ENCODE peak calls at places on chromosomes 6 and 20, in seven cellular contexts. I is HEK293T, P is mucosa of descending colon, A is GM04503, X is PC-3, T is COR-L47, G is T-helper 1 cell. R is an unnamed sample.
A peak's percentile ranks its signal among the peaks of the same experiment; 100 is the strongest.

GRCh38 chr20:44938637-44939036 is 21.6 kb downstream of the TOMM34 start:
- DNase-seq in I (no peak), P (no peak), A (no peak), X (no peak), T (no peak), G (no peak), R (no peak)

GRCh38 chr20:58307270-58307669 is 2.2 kb upstream of the RAB22A start:
- DNase-seq in I (no peak), P (no peak), A (no peak), X (no peak), T (no peak), G (no peak), R (no peak)

GRCh38 chr6:33061987-33062386 is 11.5 kb downstream of the HLA-DPA1 start:
- DNase-seq in I (no peak), P (no peak), A (no peak), X (peak; percentile 24), T (no peak), G (no peak), R (no peak)

GRCh38 chr6:139161169-139161568 is 26.3 kb downstream of the HECA start:
- DNase-seq in I (no peak), P (no peak), A (no peak), X (no peak), T (no peak), G (peak; percentile 72), R (no peak)

GRCh38 chr6:158441639-158442308 is 118.1 kb upstream of the TMEM181 start:
- DNase-seq in I (no peak), P (no peak), A (no peak), X (no peak), T (no peak), G (no peak), R (no peak)

GRCh38 chr6:130933712-130934200 is 106.5 kb downstream of the SMLR1 start:
- DNase-seq in I (no peak), P (no peak), A (peak; percentile 67), X (peak; percentile 86), T (no peak), G (no peak), R (no peak)

GRCh38 chr20:41960166-41960565 is 342.0 kb upstream of the CHD6 start:
- DNase-seq in I (no peak), P (no peak), A (no peak), X (no peak), T (no peak), G (no peak), R (no peak)

GRCh38 chr6:35195120-35195780 is 18.5 kb upstream of the SCUBE3 start:
- DNase-seq in I (no peak), P (no peak), A (no peak), X (peak; percentile 22), T (no peak), G (no peak), R (no peak)

GRCh38 chr6:3876866-3877265 is 27.7 kb downstream of the FAM50B start:
- DNase-seq in I (no peak), P (no peak), A (no peak), X (no peak), T (no peak), G (no peak), R (no peak)

GRCh38 chr6:127907960-127908640 is 7.2 kb upstream of the THEMIS start:
- DNase-seq in I (no peak), P (no peak), A (no peak), X (no peak), T (no peak), G (no peak), R (no peak)

GRCh38 chr6:109701774-109702173 is 10.7 kb downstream of the FIG4 start:
- DNase-seq in I (no peak), P (no peak), A (no peak), X (no peak), T (no peak), G (no peak), R (no peak)

GRCh38 chr6:160300076-160300695 is 41.6 kb upstream of the SLC22A2 start:
- DNase-seq in I (no peak), P (peak; percentile 87), A (no peak), X (no peak), T (no peak), G (no peak), R (no peak)

R was measured in neural progenitor cell.